ENCODE peak calls at places on chromosomes 6 and 20, in eight cellular contexts. Y is A549, Q is fibroblast of lung, X is BE2C, C is H7, A is neural progenitor cell, U is iPS-NIHi11, L is RWPE1. H is an unnamed sample.

GRCh38 chr20:17626217-17627007 is 55.6 kb downstream of the RRBP1 start:
- DNase-seq in Y (no peak), Q (no peak), X (no peak), C (peak), A (no peak), U (no peak), L (no peak), H (no peak)

GRCh38 chr20:34768105-34768504 is 57.3 kb downstream of the NCOA6 start:
- DNase-seq in Y (no peak), Q (peak), X (no peak), C (no peak), A (no peak), U (no peak), L (no peak), H (no peak)

GRCh38 chr20:31551163-31551562 is 36.9 kb downstream of the HM13 start:
- DNase-seq in Y (no peak), Q (no peak), X (no peak), C (no peak), A (no peak), U (no peak), L (no peak), H (no peak)

GRCh38 chr20:63822276-63822696 is 8.8 kb downstream of the ZBTB46 start:
- DNase-seq in Y (no peak), Q (no peak), X (no peak), C (peak), A (no peak), U (no peak), L (no peak), H (no peak)

GRCh38 chr6:138523347-138524210 is 24.3 kb upstream of the NHSL1 start:
- DNase-seq in Y (no peak), Q (peak), X (no peak), C (no peak), A (no peak), U (no peak), L (no peak), H (peak)

GRCh38 chr6:67030861-67031260 is 1323.8 kb upstream of the EYS start:
- DNase-seq in Y (no peak), Q (no peak), X (no peak), C (no peak), A (no peak), U (no peak), L (no peak), H (no peak)

GRCh38 chr6:78909391-78909790 is 42.0 kb downstream of the IRAK1BP1 start:
- DNase-seq in Y (no peak), Q (peak), X (no peak), C (no peak), A (no peak), U (no peak), L (no peak), H (peak)

GRCh38 chr6:160041608-160042007 is 72.7 kb downstream of the IGF2R start:
- DNase-seq in Y (no peak), Q (peak), X (no peak), C (no peak), A (no peak), U (no peak), L (peak), H (peak)

GRCh38 chr6:142693446-142693845 is 251.5 kb downstream of the HIVEP2 start:
- DNase-seq in Y (no peak), Q (peak), X (no peak), C (no peak), A (no peak), U (no peak), L (no peak), H (no peak)